ENCODE peak calls at places on chromosome 3, in eight cellular contexts. One of them, this sample, is unnamed.

GRCh38 chr3:87298111-87298718 is 21.8 kb upstream of the POU1F1 start:
- DNase-seq in transverse colon: no peak
- DNase-seq in stomach: no peak
- DNase-seq in Panc1: no peak
- DNase-seq in GM23338: peak; percentile 66
- DNase-seq in esophagus muscularis mucosa: no peak
- DNase-seq in breast epithelium: no peak
- DNase-seq in endothelial cell of umbilical vein: peak; percentile 59
- DNase-seq in this sample: no peak

GRCh38 chr3:53269888-53270880 is 14.4 kb upstream of the TKT start:
- DNase-seq in transverse colon: peak; percentile 82
- DNase-seq in stomach: peak; percentile 91
- DNase-seq in Panc1: peak; percentile 45
- DNase-seq in GM23338: peak; percentile 88
- DNase-seq in esophagus muscularis mucosa: peak; percentile 94
- DNase-seq in breast epithelium: peak; percentile 88
- DNase-seq in endothelial cell of umbilical vein: peak; percentile 90
- DNase-seq in this sample: peak; percentile 97

GRCh38 chr3:12356175-12356574 is 67.3 kb downstream of the PPARG start:
- DNase-seq in transverse colon: no peak
- DNase-seq in stomach: no peak
- DNase-seq in Panc1: no peak
- DNase-seq in GM23338: no peak
- DNase-seq in esophagus muscularis mucosa: no peak
- DNase-seq in breast epithelium: no peak
- DNase-seq in endothelial cell of umbilical vein: no peak
- DNase-seq in this sample: no peak

GRCh38 chr3:133595341-133595740 is 21.9 kb downstream of the CDV3 start:
- DNase-seq in transverse colon: no peak
- DNase-seq in stomach: no peak
- DNase-seq in Panc1: no peak
- DNase-seq in GM23338: no peak
- DNase-seq in esophagus muscularis mucosa: no peak
- DNase-seq in breast epithelium: no peak
- DNase-seq in endothelial cell of umbilical vein: peak; percentile 19
- DNase-seq in this sample: no peak

GRCh38 chr3:9732080-9732752 is 681 bp downstream of the BRPF1 start:
- DNase-seq in transverse colon: peak; percentile 26
- DNase-seq in stomach: peak; percentile 29
- DNase-seq in Panc1: no peak
- DNase-seq in GM23338: peak; percentile 44
- DNase-seq in esophagus muscularis mucosa: no peak
- DNase-seq in breast epithelium: no peak
- DNase-seq in endothelial cell of umbilical vein: peak; percentile 34
- DNase-seq in this sample: no peak

GRCh38 chr3:63948995-63949394 is 36.8 kb upstream of the SCAANT1 start:
- DNase-seq in transverse colon: no peak
- DNase-seq in stomach: no peak
- DNase-seq in Panc1: no peak
- DNase-seq in GM23338: peak; percentile 36
- DNase-seq in esophagus muscularis mucosa: no peak
- DNase-seq in breast epithelium: no peak
- DNase-seq in endothelial cell of umbilical vein: no peak
- DNase-seq in this sample: no peak

GRCh38 chr3:121748638-121749275 is 784 bp downstream of the GOLGB1 start:
- DNase-seq in transverse colon: peak; percentile 78
- DNase-seq in stomach: peak; percentile 77
- DNase-seq in Panc1: no peak
- DNase-seq in GM23338: peak; percentile 68
- DNase-seq in esophagus muscularis mucosa: no peak
- DNase-seq in breast epithelium: no peak
- DNase-seq in endothelial cell of umbilical vein: no peak
- DNase-seq in this sample: no peak

GRCh38 chr3:62493116-62493801 is 119.9 kb upstream of the FEZF2 start:
- DNase-seq in transverse colon: no peak
- DNase-seq in stomach: no peak
- DNase-seq in Panc1: no peak
- DNase-seq in GM23338: peak; percentile 52
- DNase-seq in esophagus muscularis mucosa: no peak
- DNase-seq in breast epithelium: no peak
- DNase-seq in endothelial cell of umbilical vein: no peak
- DNase-seq in this sample: no peak

GRCh38 chr3:48636149-48636548 is 888 bp upstream of the SLC26A6 start:
- DNase-seq in transverse colon: no peak
- DNase-seq in stomach: no peak
- DNase-seq in Panc1: no peak
- DNase-seq in GM23338: peak; percentile 29
- DNase-seq in esophagus muscularis mucosa: no peak
- DNase-seq in breast epithelium: no peak
- DNase-seq in endothelial cell of umbilical vein: no peak
- DNase-seq in this sample: no peak

GRCh38 chr3:42179110-42179725 is 86.8 kb downstream of the CCK start:
- DNase-seq in transverse colon: peak; percentile 55
- DNase-seq in stomach: no peak
- DNase-seq in Panc1: peak; percentile 13
- DNase-seq in GM23338: peak; percentile 70
- DNase-seq in esophagus muscularis mucosa: no peak
- DNase-seq in breast epithelium: no peak
- DNase-seq in endothelial cell of umbilical vein: peak; percentile 76
- DNase-seq in this sample: peak; percentile 65

GRCh38 chr3:112776000-112776399 is 70.7 kb downstream of the CD200R1L start:
- DNase-seq in transverse colon: no peak
- DNase-seq in stomach: no peak
- DNase-seq in Panc1: no peak
- DNase-seq in GM23338: no peak
- DNase-seq in esophagus muscularis mucosa: no peak
- DNase-seq in breast epithelium: no peak
- DNase-seq in endothelial cell of umbilical vein: no peak
- DNase-seq in this sample: no peak

GRCh38 chr3:123278446-123278845 is 76.7 kb downstream of the SEC22A start:
- DNase-seq in transverse colon: no peak
- DNase-seq in stomach: no peak
- DNase-seq in Panc1: no peak
- DNase-seq in GM23338: no peak
- DNase-seq in esophagus muscularis mucosa: peak; percentile 68
- DNase-seq in breast epithelium: no peak
- DNase-seq in endothelial cell of umbilical vein: no peak
- DNase-seq in this sample: no peak

GRCh38 chr3:175386630-175387029 is 527.5 kb downstream of the NAALADL2 start:
- DNase-seq in transverse colon: no peak
- DNase-seq in stomach: no peak
- DNase-seq in Panc1: peak; percentile 24
- DNase-seq in GM23338: no peak
- DNase-seq in esophagus muscularis mucosa: no peak
- DNase-seq in breast epithelium: no peak
- DNase-seq in endothelial cell of umbilical vein: peak; percentile 73
- DNase-seq in this sample: no peak

GRCh38 chr3:127829537-127829936 is 7.2 kb upstream of the MGLL start:
- DNase-seq in transverse colon: no peak
- DNase-seq in stomach: no peak
- DNase-seq in Panc1: no peak
- DNase-seq in GM23338: no peak
- DNase-seq in esophagus muscularis mucosa: no peak
- DNase-seq in breast epithelium: no peak
- DNase-seq in endothelial cell of umbilical vein: no peak
- DNase-seq in this sample: no peak

GRCh38 chr3:192005989-192006388 is 545.0 kb downstream of the PYDC2 start:
- DNase-seq in transverse colon: no peak
- DNase-seq in stomach: no peak
- DNase-seq in Panc1: no peak
- DNase-seq in GM23338: no peak
- DNase-seq in esophagus muscularis mucosa: no peak
- DNase-seq in breast epithelium: no peak
- DNase-seq in endothelial cell of umbilical vein: peak; percentile 20
- DNase-seq in this sample: no peak

GRCh38 chr3:73385538-73385937 is 239.2 kb downstream of the PDZRN3 start:
- DNase-seq in transverse colon: no peak
- DNase-seq in stomach: no peak
- DNase-seq in Panc1: no peak
- DNase-seq in GM23338: no peak
- DNase-seq in esophagus muscularis mucosa: no peak
- DNase-seq in breast epithelium: no peak
- DNase-seq in endothelial cell of umbilical vein: no peak
- DNase-seq in this sample: no peak

GRCh38 chr3:46276497-46277099 is 34.3 kb downstream of the CCR3 start:
- DNase-seq in transverse colon: peak; percentile 85
- DNase-seq in stomach: peak; percentile 71
- DNase-seq in Panc1: peak; percentile 17
- DNase-seq in GM23338: peak; percentile 68
- DNase-seq in esophagus muscularis mucosa: peak; percentile 91
- DNase-seq in breast epithelium: peak; percentile 56
- DNase-seq in endothelial cell of umbilical vein: peak; percentile 48
- DNase-seq in this sample: peak; percentile 68

GRCh38 chr3:13543251-13543650 is 5.7 kb upstream of the FBLN2 start:
- DNase-seq in transverse colon: peak; percentile 36
- DNase-seq in stomach: no peak
- DNase-seq in Panc1: no peak
- DNase-seq in GM23338: no peak
- DNase-seq in esophagus muscularis mucosa: no peak
- DNase-seq in breast epithelium: no peak
- DNase-seq in endothelial cell of umbilical vein: no peak
- DNase-seq in this sample: peak; percentile 90

GRCh38 chr3:185637388-185637787 is 51.3 kb downstream of the SENP2 start:
- DNase-seq in transverse colon: no peak
- DNase-seq in stomach: no peak
- DNase-seq in Panc1: no peak
- DNase-seq in GM23338: no peak
- DNase-seq in esophagus muscularis mucosa: no peak
- DNase-seq in breast epithelium: no peak
- DNase-seq in endothelial cell of umbilical vein: no peak
- DNase-seq in this sample: no peak

GRCh38 chr3:150722267-150722666 is 18.5 kb upstream of the ERICH6 start:
- DNase-seq in transverse colon: no peak
- DNase-seq in stomach: no peak
- DNase-seq in Panc1: no peak
- DNase-seq in GM23338: no peak
- DNase-seq in esophagus muscularis mucosa: no peak
- DNase-seq in breast epithelium: no peak
- DNase-seq in endothelial cell of umbilical vein: no peak
- DNase-seq in this sample: no peak

DNA sequence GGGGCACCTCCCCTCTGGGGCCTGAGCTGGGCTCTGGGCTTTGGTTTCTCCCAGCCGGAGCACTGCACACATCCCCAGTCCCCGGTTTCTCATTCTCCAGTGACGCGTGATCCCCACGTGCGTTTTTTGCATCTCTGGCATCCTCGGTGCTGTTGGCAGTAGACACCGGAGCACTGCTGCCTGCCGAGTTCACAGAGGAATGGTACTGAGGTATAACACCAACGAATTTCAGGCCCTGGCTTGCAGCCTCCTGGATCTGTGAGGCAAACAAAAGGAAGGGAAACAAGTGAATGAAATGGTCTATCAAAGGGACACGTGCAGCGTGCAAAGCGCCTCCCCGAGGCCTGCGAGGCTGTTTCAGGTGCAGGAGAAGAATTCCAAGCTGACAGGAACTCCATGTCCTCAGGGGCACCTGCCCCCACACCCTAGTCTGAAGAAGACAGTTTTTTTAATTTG is 112.9 kb downstream of the OXNAD1 start:
- DNase-seq in transverse colon: no peak
- DNase-seq in stomach: no peak
- DNase-seq in Panc1: no peak
- DNase-seq in GM23338: peak; percentile 30
- DNase-seq in esophagus muscularis mucosa: no peak
- DNase-seq in breast epithelium: no peak
- DNase-seq in endothelial cell of umbilical vein: no peak
- DNase-seq in this sample: no peak
- H3K4me3 ChIP-seq in transverse colon: no peak overlapping the region
- H3K4me3 ChIP-seq in stomach: no peak overlapping the region
- H3K4me3 ChIP-seq in Panc1: no peak overlapping the region
- H3K4me3 ChIP-seq in GM23338: no peak overlapping the region
- H3K4me3 ChIP-seq in esophagus muscularis mucosa: no peak overlapping the region
- H3K4me3 ChIP-seq in breast epithelium: no peak overlapping the region
- H3K4me3 ChIP-seq in endothelial cell of umbilical vein: no peak overlapping the region
- H3K4me3 ChIP-seq in this sample: no peak overlapping the region

DNA sequence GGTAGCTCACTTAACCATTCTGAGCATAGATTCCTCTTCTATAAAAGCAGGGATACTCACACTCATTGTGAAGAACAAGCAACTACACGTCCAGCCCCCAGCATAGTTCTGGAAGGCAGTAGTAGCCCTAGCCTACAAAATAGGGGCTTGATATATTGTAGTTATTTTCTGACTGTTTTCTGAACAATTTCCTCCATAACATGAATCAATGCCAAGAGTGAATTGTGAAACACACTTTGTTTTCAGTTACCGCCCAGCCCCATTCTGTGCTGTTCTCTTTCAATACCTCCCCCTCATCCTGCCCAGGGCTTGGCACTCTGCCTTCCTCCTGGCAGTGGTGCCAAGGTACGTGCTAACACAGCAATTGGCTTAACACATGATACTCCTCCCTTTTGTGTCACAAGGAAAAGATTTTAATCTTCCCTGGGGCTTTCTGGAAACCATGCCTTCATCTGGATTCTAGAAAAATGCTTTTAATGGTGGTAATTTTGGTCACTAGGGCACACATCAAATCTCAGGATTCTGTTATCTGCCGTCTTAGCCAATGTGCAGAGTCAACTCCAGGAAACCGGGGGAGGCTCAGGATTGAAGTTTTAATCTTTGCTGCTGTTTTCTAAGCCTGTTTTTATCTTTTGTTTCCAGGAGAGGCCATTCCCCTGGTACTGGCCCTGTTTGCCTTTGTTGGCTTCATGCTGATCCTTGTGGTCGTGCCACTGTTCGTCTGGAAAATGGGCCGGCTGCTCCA is 37.2 kb downstream of the IL20RB start:
- DNase-seq in transverse colon: peak; percentile 92
- DNase-seq in stomach: peak; percentile 89
- DNase-seq in Panc1: no peak
- DNase-seq in GM23338: no peak
- DNase-seq in esophagus muscularis mucosa: peak; percentile 94
- DNase-seq in breast epithelium: peak; percentile 83
- DNase-seq in endothelial cell of umbilical vein: peak; percentile 98
- DNase-seq in this sample: peak; percentile 93
- TF ChIP-seq POLR2AphosphoS5 in transverse colon: peak; percentile 17
- TF ChIP-seq POLR2AphosphoS5 in stomach: peak; percentile 82
- TF ChIP-seq POLR2AphosphoS5 in Panc1: no peak
- TF ChIP-seq POLR2AphosphoS5 in GM23338: no peak
- TF ChIP-seq POLR2AphosphoS5 in esophagus muscularis mucosa: peak; percentile 74
- TF ChIP-seq POLR2AphosphoS5 in breast epithelium: peak; percentile 88
- TF ChIP-seq POLR2AphosphoS5 in endothelial cell of umbilical vein: peak; percentile 40
- TF ChIP-seq POLR2AphosphoS5 in this sample: peak; percentile 59

GRCh38 chr3:197171481-197172067 is 126.8 kb downstream of the DLG1 start:
- DNase-seq in transverse colon: no peak
- DNase-seq in stomach: no peak
- DNase-seq in Panc1: no peak
- DNase-seq in GM23338: no peak
- DNase-seq in esophagus muscularis mucosa: no peak
- DNase-seq in breast epithelium: no peak
- DNase-seq in endothelial cell of umbilical vein: no peak
- DNase-seq in this sample: no peak
- H3K4me3 ChIP-seq in transverse colon: no peak overlapping the region
- H3K4me3 ChIP-seq in stomach: no peak overlapping the region
- H3K4me3 ChIP-seq in Panc1: no peak overlapping the region
- H3K4me3 ChIP-seq in GM23338: no peak overlapping the region
- H3K4me3 ChIP-seq in esophagus muscularis mucosa: no peak overlapping the region
- H3K4me3 ChIP-seq in breast epithelium: no peak overlapping the region
- H3K4me3 ChIP-seq in endothelial cell of umbilical vein: no peak overlapping the region
- H3K4me3 ChIP-seq in this sample: no peak overlapping the region

DNA sequence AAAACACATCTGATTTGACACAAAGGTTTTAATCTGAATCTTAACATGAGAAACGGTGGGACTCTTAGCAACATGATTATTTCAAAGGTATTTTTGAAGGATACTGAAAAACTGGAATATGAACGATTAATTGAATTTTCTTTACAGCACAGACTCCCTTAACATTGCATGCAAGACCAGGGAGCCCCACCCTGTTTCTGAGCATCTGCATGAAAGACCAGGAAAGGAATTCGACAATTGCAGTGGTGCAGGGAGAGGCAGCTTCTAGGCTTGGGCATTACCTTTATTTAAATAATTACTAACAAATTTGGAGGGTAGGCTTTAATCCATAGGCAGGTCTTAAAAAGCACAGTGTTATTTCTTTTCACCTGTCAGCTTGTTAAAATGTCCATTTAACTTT is 240.6 kb upstream of the TOPAZ1 start:
- DNase-seq in transverse colon: no peak
- DNase-seq in stomach: no peak
- DNase-seq in Panc1: no peak
- DNase-seq in GM23338: peak; percentile 40
- DNase-seq in esophagus muscularis mucosa: no peak
- DNase-seq in breast epithelium: no peak
- DNase-seq in endothelial cell of umbilical vein: no peak
- DNase-seq in this sample: no peak
- TF ChIP-seq POLR2AphosphoS5 in transverse colon: no peak
- TF ChIP-seq POLR2AphosphoS5 in stomach: no peak
- TF ChIP-seq POLR2AphosphoS5 in Panc1: no peak
- TF ChIP-seq POLR2AphosphoS5 in GM23338: no peak
- TF ChIP-seq POLR2AphosphoS5 in esophagus muscularis mucosa: no peak
- TF ChIP-seq POLR2AphosphoS5 in breast epithelium: no peak
- TF ChIP-seq POLR2AphosphoS5 in endothelial cell of umbilical vein: no peak
- TF ChIP-seq POLR2AphosphoS5 in this sample: no peak

This sample was measured in sigmoid colon.